ENCODE peak calls at places on chromosomes 1 and 21, in eight cellular contexts. One of them, this sample, is unnamed.
A peak's percentile ranks its signal among the peaks of the same experiment; 100 is the strongest.

GRCh38 chr1:24855474-24855873 is 74.6 kb downstream of the RUNX3 start:
- DNase-seq in left ventricle myocardium inferior: no peak
- DNase-seq in OCI-LY7: no peak
- DNase-seq in lower lobe of right lung: no peak
- DNase-seq in right cardiac atrium: no peak
- DNase-seq in cardiac muscle cell: no peak
- DNase-seq in GM23338: no peak
- DNase-seq in mucosa of descending colon: no peak
- DNase-seq in this sample: no peak

GRCh38 chr1:17587693-17588047 is 48.2 kb downstream of the ARHGEF10L start:
- DNase-seq in left ventricle myocardium inferior: no peak
- DNase-seq in OCI-LY7: no peak
- DNase-seq in lower lobe of right lung: no peak
- DNase-seq in right cardiac atrium: no peak
- DNase-seq in cardiac muscle cell: peak; percentile 56
- DNase-seq in GM23338: peak; percentile 90
- DNase-seq in mucosa of descending colon: no peak
- DNase-seq in this sample: no peak

GRCh38 chr1:226632169-226632884 is 83.8 kb downstream of the STUM start:
- DNase-seq in left ventricle myocardium inferior: no peak
- DNase-seq in OCI-LY7: no peak
- DNase-seq in lower lobe of right lung: peak; percentile 38
- DNase-seq in right cardiac atrium: peak; percentile 35
- DNase-seq in cardiac muscle cell: no peak
- DNase-seq in GM23338: no peak
- DNase-seq in mucosa of descending colon: no peak
- DNase-seq in this sample: no peak

GRCh38 chr1:206828061-206828460 is 37.4 kb upstream of the IL20 start:
- DNase-seq in left ventricle myocardium inferior: no peak
- DNase-seq in OCI-LY7: no peak
- DNase-seq in lower lobe of right lung: no peak
- DNase-seq in right cardiac atrium: no peak
- DNase-seq in cardiac muscle cell: peak; percentile 32
- DNase-seq in GM23338: no peak
- DNase-seq in mucosa of descending colon: no peak
- DNase-seq in this sample: no peak

GRCh38 chr1:115828101-115829022 is 12.6 kb downstream of the NHLH2 start:
- DNase-seq in left ventricle myocardium inferior: no peak
- DNase-seq in OCI-LY7: no peak
- DNase-seq in lower lobe of right lung: peak; percentile 52
- DNase-seq in right cardiac atrium: peak; percentile 72
- DNase-seq in cardiac muscle cell: peak; percentile 60
- DNase-seq in GM23338: peak; percentile 68
- DNase-seq in mucosa of descending colon: peak; percentile 13
- DNase-seq in this sample: no peak

GRCh38 chr1:207822602-207823451 is 71.0 kb downstream of the CD46 start:
- DNase-seq in left ventricle myocardium inferior: peak; percentile 82
- DNase-seq in OCI-LY7: peak; percentile 91
- DNase-seq in lower lobe of right lung: peak; percentile 85
- DNase-seq in right cardiac atrium: peak; percentile 92
- DNase-seq in cardiac muscle cell: peak; percentile 36
- DNase-seq in GM23338: peak; percentile 53
- DNase-seq in mucosa of descending colon: peak; percentile 95
- DNase-seq in this sample: peak; percentile 49

GRCh38 chr1:169348356-169349036 is 19.1 kb downstream of the NME7 start:
- DNase-seq in left ventricle myocardium inferior: no peak
- DNase-seq in OCI-LY7: peak; percentile 66
- DNase-seq in lower lobe of right lung: no peak
- DNase-seq in right cardiac atrium: no peak
- DNase-seq in cardiac muscle cell: peak; percentile 69
- DNase-seq in GM23338: peak; percentile 69
- DNase-seq in mucosa of descending colon: peak; percentile 63
- DNase-seq in this sample: peak; percentile 20

GRCh38 chr1:74323937-74324473 is 88.8 kb downstream of the TNNI3K start:
- DNase-seq in left ventricle myocardium inferior: no peak
- DNase-seq in OCI-LY7: no peak
- DNase-seq in lower lobe of right lung: no peak
- DNase-seq in right cardiac atrium: no peak
- DNase-seq in cardiac muscle cell: peak; percentile 67
- DNase-seq in GM23338: no peak
- DNase-seq in mucosa of descending colon: no peak
- DNase-seq in this sample: no peak

GRCh38 chr21:29219165-29219770 is 79.5 kb upstream of the BACH1 start:
- DNase-seq in left ventricle myocardium inferior: no peak
- DNase-seq in OCI-LY7: no peak
- DNase-seq in lower lobe of right lung: no peak
- DNase-seq in right cardiac atrium: no peak
- DNase-seq in cardiac muscle cell: no peak
- DNase-seq in GM23338: no peak
- DNase-seq in mucosa of descending colon: peak; percentile 60
- DNase-seq in this sample: no peak

GRCh38 chr1:162660598-162660997 is 28.3 kb downstream of the DDR2 start:
- DNase-seq in left ventricle myocardium inferior: no peak
- DNase-seq in OCI-LY7: no peak
- DNase-seq in lower lobe of right lung: no peak
- DNase-seq in right cardiac atrium: no peak
- DNase-seq in cardiac muscle cell: no peak
- DNase-seq in GM23338: no peak
- DNase-seq in mucosa of descending colon: no peak
- DNase-seq in this sample: no peak

GRCh38 chr1:87359586-87359985 is 30.9 kb downstream of the LMO4 start:
- DNase-seq in left ventricle myocardium inferior: no peak
- DNase-seq in OCI-LY7: no peak
- DNase-seq in lower lobe of right lung: no peak
- DNase-seq in right cardiac atrium: no peak
- DNase-seq in cardiac muscle cell: no peak
- DNase-seq in GM23338: no peak
- DNase-seq in mucosa of descending colon: no peak
- DNase-seq in this sample: no peak

GRCh38 chr1:25573961-25574360 is 30.6 kb downstream of the LDLRAP1 start:
- DNase-seq in left ventricle myocardium inferior: no peak
- DNase-seq in OCI-LY7: no peak
- DNase-seq in lower lobe of right lung: no peak
- DNase-seq in right cardiac atrium: peak; percentile 9
- DNase-seq in cardiac muscle cell: no peak
- DNase-seq in GM23338: no peak
- DNase-seq in mucosa of descending colon: no peak
- DNase-seq in this sample: no peak

GRCh38 chr1:154749078-154749760 is 120.9 kb downstream of the KCNN3 start:
- DNase-seq in left ventricle myocardium inferior: no peak
- DNase-seq in OCI-LY7: peak; percentile 23
- DNase-seq in lower lobe of right lung: no peak
- DNase-seq in right cardiac atrium: no peak
- DNase-seq in cardiac muscle cell: no peak
- DNase-seq in GM23338: peak; percentile 45
- DNase-seq in mucosa of descending colon: peak; percentile 41
- DNase-seq in this sample: no peak

GRCh38 chr1:223057569-223058093 is 85.4 kb downstream of the TLR5 start:
- DNase-seq in left ventricle myocardium inferior: no peak
- DNase-seq in OCI-LY7: no peak
- DNase-seq in lower lobe of right lung: no peak
- DNase-seq in right cardiac atrium: no peak
- DNase-seq in cardiac muscle cell: no peak
- DNase-seq in GM23338: no peak
- DNase-seq in mucosa of descending colon: no peak
- DNase-seq in this sample: no peak

GRCh38 chr1:64881281-64881680 is 85.1 kb downstream of the JAK1 start:
- DNase-seq in left ventricle myocardium inferior: no peak
- DNase-seq in OCI-LY7: no peak
- DNase-seq in lower lobe of right lung: no peak
- DNase-seq in right cardiac atrium: no peak
- DNase-seq in cardiac muscle cell: no peak
- DNase-seq in GM23338: no peak
- DNase-seq in mucosa of descending colon: no peak
- DNase-seq in this sample: no peak

GRCh38 chr1:5333326-5333725 is 658.9 kb downstream of the NPHP4 start:
- DNase-seq in left ventricle myocardium inferior: no peak
- DNase-seq in OCI-LY7: no peak
- DNase-seq in lower lobe of right lung: no peak
- DNase-seq in right cardiac atrium: no peak
- DNase-seq in cardiac muscle cell: no peak
- DNase-seq in GM23338: no peak
- DNase-seq in mucosa of descending colon: no peak
- DNase-seq in this sample: no peak

GRCh38 chr1:6274102-6274501 is 13.2 kb upstream of the GPR153 start:
- DNase-seq in left ventricle myocardium inferior: no peak
- DNase-seq in OCI-LY7: no peak
- DNase-seq in lower lobe of right lung: no peak
- DNase-seq in right cardiac atrium: peak; percentile 44
- DNase-seq in cardiac muscle cell: no peak
- DNase-seq in GM23338: no peak
- DNase-seq in mucosa of descending colon: no peak
- DNase-seq in this sample: no peak

GRCh38 chr1:153343811-153344717 is 4.6 kb downstream of the PGLYRP4 start:
- DNase-seq in left ventricle myocardium inferior: no peak
- DNase-seq in OCI-LY7: no peak
- DNase-seq in lower lobe of right lung: no peak
- DNase-seq in right cardiac atrium: no peak
- DNase-seq in cardiac muscle cell: no peak
- DNase-seq in GM23338: no peak
- DNase-seq in mucosa of descending colon: no peak
- DNase-seq in this sample: no peak

GRCh38 chr1:117824612-117825011 is 104.8 kb downstream of the GDAP2 start:
- DNase-seq in left ventricle myocardium inferior: no peak
- DNase-seq in OCI-LY7: no peak
- DNase-seq in lower lobe of right lung: no peak
- DNase-seq in right cardiac atrium: peak; percentile 83
- DNase-seq in cardiac muscle cell: no peak
- DNase-seq in GM23338: no peak
- DNase-seq in mucosa of descending colon: no peak
- DNase-seq in this sample: no peak

GRCh38 chr1:206534552-206534951 is 27.2 kb downstream of the RASSF5 start:
- DNase-seq in left ventricle myocardium inferior: no peak
- DNase-seq in OCI-LY7: no peak
- DNase-seq in lower lobe of right lung: no peak
- DNase-seq in right cardiac atrium: no peak
- DNase-seq in cardiac muscle cell: no peak
- DNase-seq in GM23338: no peak
- DNase-seq in mucosa of descending colon: no peak
- DNase-seq in this sample: no peak

GRCh38 chr1:58283380-58284338 is 262.9 kb downstream of the OMA1 start:
- DNase-seq in left ventricle myocardium inferior: no peak
- DNase-seq in OCI-LY7: no peak
- DNase-seq in lower lobe of right lung: no peak
- DNase-seq in right cardiac atrium: no peak
- DNase-seq in cardiac muscle cell: no peak
- DNase-seq in GM23338: no peak
- DNase-seq in mucosa of descending colon: no peak
- DNase-seq in this sample: no peak

GRCh38 chr21:45640001-45640887 is 3.3 kb upstream of the PCBP3 start:
- DNase-seq in left ventricle myocardium inferior: no peak
- DNase-seq in OCI-LY7: peak; percentile 79
- DNase-seq in lower lobe of right lung: no peak
- DNase-seq in right cardiac atrium: no peak
- DNase-seq in cardiac muscle cell: no peak
- DNase-seq in GM23338: peak; percentile 7
- DNase-seq in mucosa of descending colon: peak; percentile 33
- DNase-seq in this sample: no peak

DNA sequence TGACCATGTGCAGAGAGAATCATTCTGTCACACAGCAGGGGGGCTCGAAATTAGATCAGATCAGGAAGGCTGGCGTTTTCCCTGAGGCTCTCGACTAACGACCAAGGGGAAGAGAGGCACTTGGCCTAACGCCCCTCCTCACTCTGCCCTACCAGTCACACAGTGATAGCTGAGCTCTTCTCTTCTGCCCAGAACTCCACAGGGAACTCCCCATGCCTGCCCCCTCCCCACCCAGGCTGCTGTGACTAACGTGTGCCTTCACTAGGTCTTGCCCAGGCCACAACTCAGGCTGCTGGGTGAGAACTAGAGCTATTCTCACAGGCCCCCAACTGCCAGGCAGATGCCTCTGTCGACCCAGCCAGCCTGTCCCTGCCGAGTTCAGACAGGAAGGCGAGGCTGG is 26.4 kb upstream of the KHDRBS1 start:
- DNase-seq in left ventricle myocardium inferior: no peak
- DNase-seq in OCI-LY7: no peak
- DNase-seq in lower lobe of right lung: no peak
- DNase-seq in right cardiac atrium: no peak
- DNase-seq in cardiac muscle cell: peak; percentile 17
- DNase-seq in GM23338: peak; percentile 62
- DNase-seq in mucosa of descending colon: no peak
- DNase-seq in this sample: no peak
- H3K4me1 ChIP-seq in left ventricle myocardium inferior: peaks cover 15% of the 10 kb centered on the region
- H3K4me1 ChIP-seq in OCI-LY7: peaks cover 44% of the 10 kb centered on the region
- H3K4me1 ChIP-seq in lower lobe of right lung: peaks cover 11% of the 10 kb centered on the region
- H3K4me1 ChIP-seq in right cardiac atrium: no peaks in the 10 kb centered on the region
- H3K4me1 ChIP-seq in cardiac muscle cell: peaks cover 20% of the 10 kb centered on the region
- H3K4me1 ChIP-seq in GM23338: peaks cover 14% of the 10 kb centered on the region
- H3K4me1 ChIP-seq in mucosa of descending colon: no peaks in the 10 kb centered on the region
- H3K4me1 ChIP-seq in this sample: peaks cover 40% of the 10 kb centered on the region

DNA sequence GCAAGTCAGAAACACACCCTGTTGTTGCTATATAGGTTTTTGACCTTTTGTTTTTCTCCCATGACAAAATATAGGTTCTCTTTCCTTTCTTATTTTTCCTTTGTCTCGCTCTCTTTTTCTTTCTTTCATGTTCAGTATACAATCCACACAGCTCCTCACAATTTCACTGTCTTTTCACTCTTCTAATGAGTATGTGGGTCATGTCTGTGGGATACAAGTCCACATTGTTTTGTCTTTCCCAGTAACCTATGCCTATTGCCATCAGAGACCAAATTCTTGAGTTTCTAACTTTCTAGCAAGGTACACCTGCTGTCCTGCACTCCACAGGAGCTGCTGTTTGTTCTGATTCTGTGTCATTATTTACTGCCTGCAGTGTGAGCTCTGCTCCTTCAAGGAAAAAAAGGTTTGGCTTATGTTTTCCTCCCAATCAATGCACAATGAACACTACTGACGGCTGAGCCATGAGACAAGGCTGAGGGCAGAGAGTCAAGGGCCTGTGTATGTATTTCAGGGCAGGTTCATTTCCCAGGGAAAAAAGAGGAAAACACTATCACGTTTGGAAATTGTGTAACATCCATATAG is 453.8 kb downstream of the NEGR1 start:
- DNase-seq in left ventricle myocardium inferior: no peak
- DNase-seq in OCI-LY7: no peak
- DNase-seq in lower lobe of right lung: no peak
- DNase-seq in right cardiac atrium: no peak
- DNase-seq in cardiac muscle cell: no peak
- DNase-seq in GM23338: no peak
- DNase-seq in mucosa of descending colon: peak; percentile 12
- DNase-seq in this sample: no peak
- H3K4me1 ChIP-seq in left ventricle myocardium inferior: peaks cover under 1% of the 10 kb centered on the region
- H3K4me1 ChIP-seq in OCI-LY7: no peaks in the 10 kb centered on the region
- H3K4me1 ChIP-seq in lower lobe of right lung: no peaks in the 10 kb centered on the region
- H3K4me1 ChIP-seq in right cardiac atrium: no peaks in the 10 kb centered on the region
- H3K4me1 ChIP-seq in cardiac muscle cell: no peaks in the 10 kb centered on the region
- H3K4me1 ChIP-seq in GM23338: peaks cover 35% of the 10 kb centered on the region
- H3K4me1 ChIP-seq in mucosa of descending colon: peaks cover 7% of the 10 kb centered on the region
- H3K4me1 ChIP-seq in this sample: no peaks in the 10 kb centered on the region

GRCh38 chr1:31949862-31950261 is 11.7 kb upstream of the PTP4A2 start:
- DNase-seq in left ventricle myocardium inferior: no peak
- DNase-seq in OCI-LY7: no peak
- DNase-seq in lower lobe of right lung: no peak
- DNase-seq in right cardiac atrium: no peak
- DNase-seq in cardiac muscle cell: no peak
- DNase-seq in GM23338: no peak
- DNase-seq in mucosa of descending colon: no peak
- DNase-seq in this sample: no peak
- H3K4me1 ChIP-seq in left ventricle myocardium inferior: peaks cover 51% of the 10 kb centered on the region
- H3K4me1 ChIP-seq in OCI-LY7: peaks cover 14% of the 10 kb centered on the region
- H3K4me1 ChIP-seq in lower lobe of right lung: peaks cover 19% of the 10 kb centered on the region
- H3K4me1 ChIP-seq in right cardiac atrium: no peaks in the 10 kb centered on the region
- H3K4me1 ChIP-seq in cardiac muscle cell: peaks cover 11% of the 10 kb centered on the region
- H3K4me1 ChIP-seq in GM23338: peaks cover 8% of the 10 kb centered on the region
- H3K4me1 ChIP-seq in mucosa of descending colon: peaks cover 5% of the 10 kb centered on the region
- H3K4me1 ChIP-seq in this sample: peaks cover 15% of the 10 kb centered on the region

GRCh38 chr1:204405988-204406387 is 5.6 kb downstream of the PPP1R15B start:
- DNase-seq in left ventricle myocardium inferior: no peak
- DNase-seq in OCI-LY7: no peak
- DNase-seq in lower lobe of right lung: no peak
- DNase-seq in right cardiac atrium: no peak
- DNase-seq in cardiac muscle cell: no peak
- DNase-seq in GM23338: no peak
- DNase-seq in mucosa of descending colon: peak; percentile 1
- DNase-seq in this sample: no peak
- H3K4me1 ChIP-seq in left ventricle myocardium inferior: peaks cover 71% of the 10 kb centered on the region
- H3K4me1 ChIP-seq in OCI-LY7: peaks cover 25% of the 10 kb centered on the region
- H3K4me1 ChIP-seq in lower lobe of right lung: peaks cover 26% of the 10 kb centered on the region
- H3K4me1 ChIP-seq in right cardiac atrium: no peaks in the 10 kb centered on the region
- H3K4me1 ChIP-seq in cardiac muscle cell: peaks cover 6% of the 10 kb centered on the region
- H3K4me1 ChIP-seq in GM23338: peaks cover 5% of the 10 kb centered on the region
- H3K4me1 ChIP-seq in mucosa of descending colon: no peaks in the 10 kb centered on the region
- H3K4me1 ChIP-seq in this sample: peaks cover 25% of the 10 kb centered on the region

This sample was measured in naive thymus-derived CD4-positive, alpha-beta T cell.